ENCODE peak calls at places on chromosomes 13 and 19, in nine cellular contexts. J, R, Y, H, N, D, O, E and B are unnamed samples.

GRCh38 chr19:7781157-7781556 is 18.1 kb downstream of the CLEC4M start:
- DNase-seq in J (no peak), R (no peak), Y (no peak), H (no peak), N (no peak), D (no peak), O (no peak), E (no peak), B (no peak)

GRCh38 chr19:48424694-48425219 is 21.0 kb upstream of the GRWD1 start:
- DNase-seq in J (peak; percentile 39), R (no peak), Y (no peak), H (no peak), N (no peak), D (no peak), O (no peak), E (peak; percentile 34), B (no peak)

GRCh38 chr13:104869501-104869900 is 1666.0 kb downstream of the EFNB2 start:
- DNase-seq in J (no peak), R (no peak), Y (no peak), H (no peak), N (no peak), D (no peak), O (no peak), E (no peak), B (no peak)

GRCh38 chr19:19171821-19172532 is 1.9 kb upstream of the MEF2B start:
- DNase-seq in J (peak; percentile 77), R (no peak), Y (no peak), H (no peak), N (no peak), D (no peak), O (no peak), E (peak; percentile 73), B (no peak)

GRCh38 chr13:20814224-20814910 is 40.6 kb upstream of the EEF1AKMT1 start:
- DNase-seq in J (peak; percentile 96), R (no peak), Y (peak; percentile 57), H (peak; percentile 81), N (no peak), D (peak; percentile 88), O (peak; percentile 74), E (no peak), B (peak; percentile 1)

GRCh38 chr13:104937881-104938280 is 1597.6 kb downstream of the EFNB2 start:
- DNase-seq in J (no peak), R (no peak), Y (no peak), H (no peak), N (no peak), D (no peak), O (no peak), E (no peak), B (no peak)

GRCh38 chr19:51341976-51342580 is at the start of gene VSIG10L:
- DNase-seq in J (no peak), R (no peak), Y (no peak), H (no peak), N (no peak), D (no peak), O (no peak), E (no peak), B (no peak)

GRCh38 chr13:110465696-110466095 is 95.8 kb downstream of the RAB20 start:
- DNase-seq in J (no peak), R (no peak), Y (no peak), H (no peak), N (no peak), D (no peak), O (no peak), E (no peak), B (no peak)

GRCh38 chr19:45423589-45424190 is at the start of gene ERCC1:
- DNase-seq in J (peak; percentile 94), R (peak; percentile 93), Y (peak; percentile 95), H (peak; percentile 96), N (peak; percentile 91), D (peak; percentile 99), O (peak; percentile 99), E (peak; percentile 96), B (peak; percentile 90)

GRCh38 chr13:114309806-114310410 is 4.4 kb upstream of the CHAMP1 start:
- DNase-seq in J (no peak), R (no peak), Y (no peak), H (no peak), N (no peak), D (no peak), O (no peak), E (no peak), B (no peak)

GRCh38 chr13:55403887-55404487 is 1736.7 kb upstream of the PRR20A start:
- DNase-seq in J (no peak), R (no peak), Y (no peak), H (no peak), N (no peak), D (no peak), O (no peak), E (no peak), B (no peak)

GRCh38 chr13:109180905-109181425 is 551.6 kb downstream of the MYO16 start:
- DNase-seq in J (peak; percentile 83), R (no peak), Y (no peak), H (no peak), N (no peak), D (no peak), O (no peak), E (no peak), B (no peak)

GRCh38 chr19:43430142-43430710 is 15.5 kb downstream of the TEX101 start:
- DNase-seq in J (peak; percentile 25), R (no peak), Y (no peak), H (no peak), N (no peak), D (peak; percentile 23), O (no peak), E (no peak), B (no peak)

GRCh38 chr13:89755729-89756492 is 1591.6 kb upstream of the MIR17HG start:
- DNase-seq in J (no peak), R (no peak), Y (no peak), H (no peak), N (no peak), D (no peak), O (no peak), E (peak; percentile 19), B (no peak)

GRCh38 chr19:48344892-48345291 is 18.8 kb downstream of the TMEM143 start:
- DNase-seq in J (no peak), R (no peak), Y (no peak), H (no peak), N (no peak), D (peak; percentile 66), O (no peak), E (no peak), B (no peak)

GRCh38 chr13:84896128-84896527 is 903.1 kb downstream of the SLITRK6 start:
- DNase-seq in J (peak; percentile 80), R (peak; percentile 70), Y (no peak), H (no peak), N (no peak), D (peak; percentile 66), O (no peak), E (peak; percentile 75), B (peak; percentile 2)

GRCh38 chr19:12777217-12778019 is 2.1 kb upstream of the HOOK2 start:
- DNase-seq in J (peak; percentile 81), R (peak; percentile 79), Y (peak; percentile 77), H (peak; percentile 82), N (peak; percentile 78), D (peak; percentile 86), O (peak; percentile 81), E (peak; percentile 78), B (peak; percentile 60)

GRCh38 chr19:19106061-19106551 is 32.2 kb downstream of the TMEM161A start:
- DNase-seq in J (peak; percentile 14), R (no peak), Y (no peak), H (no peak), N (no peak), D (no peak), O (no peak), E (no peak), B (no peak)

GRCh38 chr13:101626925-101627555 is 174.6 kb downstream of the ITGBL1 start:
- DNase-seq in J (peak; percentile 54), R (no peak), Y (no peak), H (no peak), N (no peak), D (no peak), O (no peak), E (peak; percentile 28), B (no peak)
- H3K27ac ChIP-seq in J (peak overlapping the region; percentile 61), R (no peak overlapping the region), Y (no peak overlapping the region), H (peak overlapping the region; percentile 45), N (no peak overlapping the region), D (no peak overlapping the region), O (peak overlapping the region; percentile 11), E (no peak overlapping the region), B (no peak overlapping the region)

DNA sequence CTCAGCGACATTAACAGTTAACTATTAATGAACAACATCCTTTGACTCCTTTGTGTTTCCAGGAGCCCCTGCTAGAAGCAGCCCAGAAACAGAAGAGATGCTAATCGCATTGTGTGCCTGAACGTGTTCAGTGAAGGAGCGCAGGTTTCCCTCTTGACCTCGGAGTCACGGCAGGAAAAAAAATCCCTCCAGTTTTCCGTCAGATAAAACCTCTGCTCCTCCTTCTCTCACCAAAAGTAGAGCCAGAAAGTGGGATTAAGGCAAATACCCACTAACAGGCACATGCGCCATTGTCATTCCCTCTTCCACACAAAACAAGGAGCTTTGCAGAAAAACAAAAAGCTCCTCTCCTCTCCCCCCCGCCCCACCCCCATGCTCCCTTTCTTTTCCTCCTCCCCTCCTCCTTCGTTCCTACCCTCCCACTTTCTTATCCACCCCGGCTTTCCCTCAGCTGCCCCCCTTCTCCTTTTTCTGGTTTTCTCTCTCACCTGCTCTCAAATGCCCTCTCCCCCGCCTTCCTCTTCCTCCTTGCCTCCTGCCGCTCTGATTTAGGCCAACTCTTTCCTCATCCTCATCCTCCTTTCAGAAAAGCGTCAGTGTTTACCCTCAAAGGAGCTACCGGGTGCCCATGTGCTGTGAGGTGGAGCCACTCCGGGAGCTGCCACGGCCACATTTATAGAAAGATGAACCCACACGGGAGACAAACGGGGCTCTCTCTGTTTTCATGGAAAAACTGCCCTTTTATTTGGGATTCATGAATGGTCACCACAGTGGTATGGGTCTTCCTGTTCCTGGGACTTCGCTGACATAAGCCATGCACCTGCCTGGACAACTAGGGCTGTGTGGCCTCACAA is 224.5 kb downstream of the ZIC5 start:
- DNase-seq in J (no peak), R (no peak), Y (no peak), H (no peak), N (no peak), D (no peak), O (no peak), E (no peak), B (no peak)
- H3K27ac ChIP-seq in J (no peak overlapping the region), R (no peak overlapping the region), Y (no peak overlapping the region), H (no peak overlapping the region), N (no peak overlapping the region), D (no peak overlapping the region), O (no peak overlapping the region), E (no peak overlapping the region), B (no peak overlapping the region)

GRCh38 chr19:2782936-2783780 is at the start of gene SGTA:
- DNase-seq in J (peak; percentile 99), R (peak; percentile 99), Y (peak; percentile 98), H (peak; percentile 98), N (peak; percentile 99), D (peak; percentile 99), O (peak; percentile 99), E (peak; percentile 100), B (peak; percentile 94)
- H3K27ac ChIP-seq in J (peak within 1 kb of the TSS; percentile 95), R (peak within 1 kb of the TSS; percentile 90), Y (peak within 1 kb of the TSS; percentile 93), H (peak within 1 kb of the TSS; percentile 98), N (peak within 1 kb of the TSS; percentile 93), D (peak within 1 kb of the TSS; percentile 88), O (peak within 1 kb of the TSS; percentile 96), E (peak within 1 kb of the TSS; percentile 79), B (peak within 1 kb of the TSS; percentile 95)

DNA sequence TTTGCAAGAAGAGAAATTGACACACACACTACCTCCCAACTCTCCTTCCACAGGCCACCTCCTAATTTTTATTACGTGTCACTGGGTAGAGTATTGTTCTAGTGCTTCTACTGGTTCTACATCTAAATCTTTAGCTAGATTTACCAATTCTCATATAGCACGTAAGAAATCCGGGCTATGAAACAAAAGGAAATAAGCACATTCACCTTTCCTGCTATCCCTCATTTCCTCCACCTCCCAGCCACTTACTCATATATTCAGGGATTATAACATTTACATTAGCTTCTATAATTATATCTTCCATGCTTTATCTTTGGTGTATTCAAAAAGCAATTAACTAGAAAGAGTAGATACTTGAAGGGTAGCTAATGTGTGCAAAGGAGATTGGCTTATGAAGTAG is 39.7 kb downstream of the USP12 start:
- DNase-seq in J (no peak), R (no peak), Y (no peak), H (no peak), N (no peak), D (no peak), O (no peak), E (no peak), B (no peak)
- H3K27ac ChIP-seq in J (no peak overlapping the region), R (no peak overlapping the region), Y (no peak overlapping the region), H (no peak overlapping the region), N (no peak overlapping the region), D (no peak overlapping the region), O (no peak overlapping the region), E (no peak overlapping the region), B (no peak overlapping the region)